ENCODE peak calls at places on chromosomes 3 and 15, in four cellular contexts. F is H9, B is neuronal stem cell, C is mesenchymal stem cell. S is an unnamed sample.

GRCh38 chr3:187242435-187242834 is 45.1 kb downstream of the RTP1 start:
- DNase-seq in F (no peak), B (no peak), C (peak), S (no peak)

GRCh38 chr15:32646304-32646703 is 4.8 kb downstream of the SCG5 start:
- DNase-seq in F (no peak), B (no peak), C (no peak), S (no peak)

GRCh38 chr3:138367912-138368311 is 19.5 kb downstream of the MRAS start:
- DNase-seq in F (no peak), B (no peak), C (no peak), S (peak)

GRCh38 chr3:170910542-170910941 is 2.1 kb upstream of the EIF5A2 start:
- DNase-seq in F (no peak), B (no peak), C (no peak), S (no peak)

GRCh38 chr3:71166839-71167238 is 416.7 kb downstream of the FOXP1 start:
- DNase-seq in F (no peak), B (no peak), C (peak), S (peak)

GRCh38 chr3:185197071-185197470 is 44.2 kb upstream of the C3orf70 start:
- DNase-seq in F (no peak), B (no peak), C (no peak), S (no peak)

GRCh38 chr3:168467085-168467714 is 371.5 kb upstream of the GOLIM4 start:
- DNase-seq in F (peak), B (peak), C (peak), S (peak)

GRCh38 chr15:67296684-67297083 is 42.1 kb downstream of the IQCH start:
- DNase-seq in F (no peak), B (no peak), C (no peak), S (no peak)

GRCh38 chr3:161875483-161875882 is 378.9 kb downstream of the OTOL1 start:
- DNase-seq in F (no peak), B (no peak), C (no peak), S (no peak)

GRCh38 chr15:90420488-90420850 is 32.4 kb downstream of the IQGAP1 start:
- DNase-seq in F (no peak), B (no peak), C (no peak), S (no peak)

GRCh38 chr15:63502137-63502801 is 2.1 kb upstream of the USP3 start:
- DNase-seq in F (no peak), B (no peak), C (peak), S (peak)

GRCh38 chr3:45665101-45665572 is 24.1 kb upstream of the SACM1L start:
- DNase-seq in F (peak), B (no peak), C (peak), S (peak)

GRCh38 chr15:68640791-68641331 is 62.1 kb downstream of the CORO2B start:
- DNase-seq in F (no peak), B (no peak), C (no peak), S (no peak)

GRCh38 chr3:69499899-69500316 is 114.0 kb upstream of the FRMD4B start:
- DNase-seq in F (no peak), B (no peak), C (no peak), S (no peak)

GRCh38 chr3:10548997-10549396 is 43.6 kb upstream of the ATP2B2 start:
- DNase-seq in F (peak), B (no peak), C (no peak), S (no peak)

GRCh38 chr15:58413253-58413652 is 18.5 kb upstream of the LIPC start:
- DNase-seq in F (no peak), B (no peak), C (no peak), S (no peak)

GRCh38 chr15:58407786-58408185 is 24.0 kb upstream of the LIPC start:
- DNase-seq in F (no peak), B (no peak), C (no peak), S (no peak)

GRCh38 chr15:58409861-58410260 is 21.9 kb upstream of the LIPC start:
- DNase-seq in F (no peak), B (no peak), C (no peak), S (no peak)

GRCh38 chr15:58407366-58407765 is 24.4 kb upstream of the LIPC start:
- DNase-seq in F (no peak), B (no peak), C (no peak), S (no peak)

GRCh38 chr15:58410353-58410752 is 21.4 kb upstream of the LIPC start:
- DNase-seq in F (no peak), B (no peak), C (no peak), S (no peak)
- H3K14ac ChIP-seq in F (no peak), B (no peak), C (no peak), S (no peak)

GRCh38 chr3:15375461-15376000 is 43.1 kb upstream of the SH3BP5 start:
- DNase-seq in F (no peak), B (no peak), C (no peak), S (no peak)

GRCh38 chr3:15368561-15369135 is 36.3 kb upstream of the SH3BP5 start:
- DNase-seq in F (no peak), B (no peak), C (no peak), S (no peak)

GRCh38 chr3:15377961-15378791 is 45.8 kb upstream of the SH3BP5 start:
- DNase-seq in F (peak), B (peak), C (peak), S (peak)

GRCh38 chr3:15367059-15367458 is 34.7 kb upstream of the SH3BP5 start:
- DNase-seq in F (no peak), B (no peak), C (peak), S (no peak)

GRCh38 chr3:15372918-15373317 is 40.5 kb upstream of the SH3BP5 start:
- DNase-seq in F (no peak), B (no peak), C (no peak), S (no peak)
- H3K23ac ChIP-seq in F (no peak), B (no peak), C (no peak), S (no peak)

GRCh38 chr15:74042603-74043424 is 39.5 kb downstream of the GOLGA6A start:
- DNase-seq in F (no peak), B (no peak), C (no peak), S (no peak)
- H4K91ac ChIP-seq in F (no peak), B (no peak), C (no peak), S (no peak)

GRCh38 chr3:177944228-177944661 is 592.0 kb upstream of the KCNMB2 start:
- DNase-seq in F (no peak), B (no peak), C (no peak), S (no peak)
- H3K14ac ChIP-seq in F (no peak), B (no peak), C (no peak), S (no peak)

DNA sequence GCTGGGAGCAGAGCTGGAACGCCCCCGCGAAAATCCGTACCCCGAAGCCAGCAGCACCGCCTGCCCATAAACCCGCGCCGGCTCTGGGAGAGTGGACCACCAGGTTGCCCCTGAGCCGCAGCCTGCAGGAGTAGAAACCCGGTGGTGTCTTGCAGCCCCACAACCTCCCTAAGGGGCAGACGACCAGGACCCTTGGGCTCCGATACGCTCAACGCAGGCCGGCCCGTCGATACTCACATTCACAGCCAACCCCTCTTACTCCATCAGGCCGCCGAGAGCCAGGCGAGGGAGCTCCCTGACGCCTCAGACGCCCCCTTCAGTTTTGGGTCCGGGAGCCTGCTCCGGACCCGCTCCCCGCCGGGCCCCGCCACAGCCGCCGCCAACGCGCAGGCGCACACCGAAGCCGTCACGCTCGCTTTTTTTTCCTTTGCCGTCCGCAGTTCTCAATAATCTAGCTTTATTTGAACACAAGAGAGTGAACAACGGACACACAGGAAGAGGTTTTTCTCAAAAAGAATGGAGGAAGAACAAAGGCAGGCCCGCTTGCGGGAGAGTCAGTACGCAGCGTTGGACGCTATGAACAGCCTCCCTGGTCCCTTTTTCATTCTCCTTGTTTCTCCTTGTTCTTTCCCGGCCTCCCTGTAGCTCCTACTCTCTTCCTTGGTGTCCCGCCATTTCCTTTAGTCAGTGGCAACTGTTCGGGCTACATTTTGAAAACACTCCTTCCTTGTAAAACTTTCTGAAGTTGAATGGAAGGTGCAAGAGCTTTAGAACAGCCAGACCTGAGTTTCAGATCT is at the start of gene ZNF106:
- DNase-seq in F (peak), B (peak), C (peak), S (peak)
- H3K23ac ChIP-seq in F (no peak), B (peak), C (peak), S (no peak)

S was measured in trophoblast cell.